ENCODE peak calls at places on chromosomes 5 and 9, in eight cellular contexts. One of them, this sample, is unnamed.

GRCh38 chr9:11558043-11558442 is 945.2 kb upstream of the PTPRD start:
- DNase-seq in GM06990: no peak
- DNase-seq in upper lobe of left lung: no peak
- DNase-seq in tibial nerve: no peak
- DNase-seq in K562: no peak
- DNase-seq in progenitor cell of endocrine pancreas: no peak
- DNase-seq in neural progenitor cell: peak
- DNase-seq in H9: no peak
- DNase-seq in this sample: no peak

GRCh38 chr5:139147743-139148079 is 50.5 kb downstream of the SIL1 start:
- DNase-seq in upper lobe of left lung: peak
- DNase-seq in tibial nerve: no peak
- DNase-seq in H9: no peak
- DNase-seq in GM06990: no peak
- DNase-seq in K562: no peak
- DNase-seq in neural progenitor cell: no peak
- DNase-seq in progenitor cell of endocrine pancreas: no peak
- DNase-seq in this sample: no peak

GRCh38 chr5:150137997-150138396 is 17.6 kb downstream of the PDGFRB start:
- DNase-seq in GM06990: no peak
- DNase-seq in K562: no peak
- DNase-seq in upper lobe of left lung: no peak
- DNase-seq in H9: no peak
- DNase-seq in progenitor cell of endocrine pancreas: no peak
- DNase-seq in neural progenitor cell: no peak
- DNase-seq in tibial nerve: peak
- DNase-seq in this sample: no peak

GRCh38 chr9:133696036-133696435 is 42.1 kb downstream of the SARDH start:
- DNase-seq in K562: no peak
- DNase-seq in upper lobe of left lung: no peak
- DNase-seq in progenitor cell of endocrine pancreas: no peak
- DNase-seq in H9: no peak
- DNase-seq in tibial nerve: no peak
- DNase-seq in neural progenitor cell: no peak
- DNase-seq in GM06990: no peak
- DNase-seq in this sample: no peak

GRCh38 chr5:140043508-140043872 is 391 bp upstream of the NRG2 start:
- DNase-seq in H9: peak
- DNase-seq in tibial nerve: no peak
- DNase-seq in progenitor cell of endocrine pancreas: no peak
- DNase-seq in upper lobe of left lung: no peak
- DNase-seq in GM06990: no peak
- DNase-seq in neural progenitor cell: peak
- DNase-seq in K562: peak
- DNase-seq in this sample: peak

GRCh38 chr5:125349432-125349831 is 603.0 kb upstream of the ZNF608 start:
- DNase-seq in tibial nerve: no peak
- DNase-seq in progenitor cell of endocrine pancreas: no peak
- DNase-seq in neural progenitor cell: peak
- DNase-seq in K562: no peak
- DNase-seq in GM06990: no peak
- DNase-seq in H9: no peak
- DNase-seq in upper lobe of left lung: no peak
- DNase-seq in this sample: no peak

GRCh38 chr5:142013734-142014495 is 1.1 kb upstream of the GNPDA1 start:
- DNase-seq in GM06990: no peak
- DNase-seq in H9: no peak
- DNase-seq in K562: peak
- DNase-seq in upper lobe of left lung: peak
- DNase-seq in progenitor cell of endocrine pancreas: no peak
- DNase-seq in tibial nerve: peak
- DNase-seq in neural progenitor cell: no peak
- DNase-seq in this sample: no peak

GRCh38 chr9:81132796-81133195 is 556.6 kb downstream of the TLE1 start:
- DNase-seq in tibial nerve: no peak
- DNase-seq in H9: no peak
- DNase-seq in GM06990: no peak
- DNase-seq in neural progenitor cell: no peak
- DNase-seq in K562: no peak
- DNase-seq in progenitor cell of endocrine pancreas: no peak
- DNase-seq in upper lobe of left lung: no peak
- DNase-seq in this sample: no peak

GRCh38 chr5:10364186-10364689 is 10.7 kb downstream of the MARCHF6 start:
- DNase-seq in progenitor cell of endocrine pancreas: no peak
- DNase-seq in GM06990: no peak
- DNase-seq in K562: peak
- DNase-seq in neural progenitor cell: no peak
- DNase-seq in H9: no peak
- DNase-seq in tibial nerve: no peak
- DNase-seq in upper lobe of left lung: no peak
- DNase-seq in this sample: no peak

GRCh38 chr9:126794441-126794840 is 10.4 kb upstream of the ZBTB43 start:
- DNase-seq in H9: no peak
- DNase-seq in progenitor cell of endocrine pancreas: no peak
- DNase-seq in K562: no peak
- DNase-seq in tibial nerve: no peak
- DNase-seq in upper lobe of left lung: no peak
- DNase-seq in neural progenitor cell: no peak
- DNase-seq in GM06990: no peak
- DNase-seq in this sample: no peak

GRCh38 chr9:110650261-110650660 is 18.3 kb upstream of the MUSK start:
- DNase-seq in upper lobe of left lung: no peak
- DNase-seq in H9: no peak
- DNase-seq in neural progenitor cell: no peak
- DNase-seq in tibial nerve: no peak
- DNase-seq in progenitor cell of endocrine pancreas: no peak
- DNase-seq in GM06990: no peak
- DNase-seq in K562: no peak
- DNase-seq in this sample: no peak

GRCh38 chr5:39364367-39364766 is at the start of gene C9:
- DNase-seq in H9: no peak
- DNase-seq in progenitor cell of endocrine pancreas: no peak
- DNase-seq in tibial nerve: no peak
- DNase-seq in upper lobe of left lung: no peak
- DNase-seq in GM06990: no peak
- DNase-seq in K562: no peak
- DNase-seq in neural progenitor cell: no peak
- DNase-seq in this sample: no peak

GRCh38 chr5:60522299-60522915 is 177.6 kb downstream of the DEPDC1B start:
- DNase-seq in K562: no peak
- DNase-seq in progenitor cell of endocrine pancreas: no peak
- DNase-seq in neural progenitor cell: no peak
- DNase-seq in upper lobe of left lung: no peak
- DNase-seq in H9: no peak
- DNase-seq in tibial nerve: no peak
- DNase-seq in GM06990: peak
- DNase-seq in this sample: peak

GRCh38 chr5:155773680-155774079 is 553.3 kb upstream of the SGCD start:
- DNase-seq in K562: no peak
- DNase-seq in upper lobe of left lung: peak
- DNase-seq in progenitor cell of endocrine pancreas: no peak
- DNase-seq in GM06990: no peak
- DNase-seq in tibial nerve: no peak
- DNase-seq in neural progenitor cell: no peak
- DNase-seq in H9: no peak
- DNase-seq in this sample: no peak

GRCh38 chr9:86355814-86356213 is 1.6 kb upstream of the TUT7 start:
- DNase-seq in neural progenitor cell: no peak
- DNase-seq in K562: peak
- DNase-seq in progenitor cell of endocrine pancreas: no peak
- DNase-seq in GM06990: no peak
- DNase-seq in H9: no peak
- DNase-seq in tibial nerve: no peak
- DNase-seq in upper lobe of left lung: no peak
- DNase-seq in this sample: no peak

DNA sequence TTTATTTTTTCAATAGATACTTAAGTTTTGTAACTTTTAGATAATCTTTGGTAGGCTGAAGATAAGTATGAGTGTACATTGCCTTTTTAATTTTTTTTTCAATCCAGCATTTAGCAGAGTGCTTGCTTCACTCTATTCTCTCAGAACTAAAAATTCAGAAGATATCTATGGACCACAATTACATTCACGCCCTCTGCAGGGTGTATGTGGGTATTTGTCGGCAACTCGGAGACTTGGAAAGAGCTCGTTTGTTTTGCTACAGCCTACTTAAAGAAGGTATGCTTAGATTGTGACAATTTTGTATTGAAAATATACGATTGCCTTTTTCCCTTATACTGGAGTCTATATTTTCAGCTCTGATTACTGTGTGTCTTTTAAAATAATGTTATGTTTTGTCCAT is 43.8 kb downstream of the ICE1 start:
- DNase-seq in tibial nerve: no peak
- DNase-seq in H9: no peak
- DNase-seq in GM06990: no peak
- DNase-seq in K562: no peak
- DNase-seq in progenitor cell of endocrine pancreas: no peak
- DNase-seq in neural progenitor cell: no peak
- DNase-seq in upper lobe of left lung: no peak
- DNase-seq in this sample: no peak
- TF ChIP-seq CTCF in tibial nerve: no peak
- TF ChIP-seq CTCF in H9: peak
- TF ChIP-seq CTCF in GM06990: no peak
- TF ChIP-seq CTCF in K562: no peak
- TF ChIP-seq CTCF in progenitor cell of endocrine pancreas: peak
- TF ChIP-seq CTCF in neural progenitor cell: peak
- TF ChIP-seq CTCF in upper lobe of left lung: no peak
- TF ChIP-seq CTCF in this sample: no peak

GRCh38 chr5:37900692-37901091 is 60.9 kb upstream of the GDNF start:
- DNase-seq in neural progenitor cell: peak
- DNase-seq in K562: no peak
- DNase-seq in GM06990: no peak
- DNase-seq in H9: peak
- DNase-seq in progenitor cell of endocrine pancreas: no peak
- DNase-seq in tibial nerve: peak
- DNase-seq in upper lobe of left lung: no peak
- DNase-seq in this sample: no peak
- TF ChIP-seq CTCF in neural progenitor cell: no peak
- TF ChIP-seq CTCF in K562: no peak
- TF ChIP-seq CTCF in GM06990: no peak
- TF ChIP-seq CTCF in H9: peak
- TF ChIP-seq CTCF in progenitor cell of endocrine pancreas: no peak
- TF ChIP-seq CTCF in tibial nerve: no peak
- TF ChIP-seq CTCF in upper lobe of left lung: no peak
- TF ChIP-seq CTCF in this sample: no peak

DNA sequence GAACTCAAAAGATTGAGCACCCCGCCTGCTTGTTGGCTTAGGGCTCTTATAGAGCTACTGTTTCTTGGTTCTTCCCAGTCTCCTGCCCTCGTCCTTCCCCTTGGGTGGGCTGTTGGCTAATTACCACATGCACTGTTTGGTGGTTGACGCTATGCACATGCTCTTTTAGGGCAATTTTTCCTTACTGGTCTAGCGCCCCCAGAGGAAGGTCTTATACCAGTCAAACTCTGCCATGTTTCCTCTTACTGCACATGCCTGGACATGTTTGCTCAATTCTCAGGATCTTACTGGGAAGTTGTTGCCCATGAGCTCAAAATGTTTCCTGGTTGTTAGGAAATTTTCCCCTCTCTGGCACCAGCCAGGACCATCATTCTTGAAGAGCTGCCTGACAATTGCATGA is 101.9 kb downstream of the SLC28A3 start:
- DNase-seq in progenitor cell of endocrine pancreas: no peak
- DNase-seq in neural progenitor cell: no peak
- DNase-seq in K562: peak
- DNase-seq in GM06990: no peak
- DNase-seq in upper lobe of left lung: no peak
- DNase-seq in tibial nerve: no peak
- DNase-seq in H9: no peak
- DNase-seq in this sample: no peak
- TF ChIP-seq CTCF in progenitor cell of endocrine pancreas: peak
- TF ChIP-seq CTCF in neural progenitor cell: peak
- TF ChIP-seq CTCF in K562: peak
- TF ChIP-seq CTCF in GM06990: peak
- TF ChIP-seq CTCF in upper lobe of left lung: no peak
- TF ChIP-seq CTCF in tibial nerve: no peak
- TF ChIP-seq CTCF in H9: peak
- TF ChIP-seq CTCF in this sample: no peak

DNA sequence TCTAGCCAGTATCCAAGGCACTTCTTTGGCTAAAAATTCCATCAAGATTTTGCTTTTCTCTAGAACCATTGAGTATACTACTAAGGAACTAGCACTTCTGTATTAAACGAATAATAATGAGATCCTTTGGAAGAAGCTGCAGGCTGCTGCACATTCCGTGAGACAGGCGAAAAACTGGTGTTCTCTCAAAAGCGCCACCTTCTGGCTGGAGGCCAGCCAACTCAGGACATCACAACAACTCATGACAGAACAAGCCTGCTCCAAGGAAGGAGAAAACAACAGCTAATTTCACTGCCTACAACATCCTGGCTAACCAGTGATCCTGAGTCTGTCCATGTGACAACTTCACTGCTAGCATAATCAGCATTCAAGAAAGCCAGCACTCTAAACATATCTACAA is 150.4 kb downstream of the YTHDC2 start:
- DNase-seq in H9: peak
- DNase-seq in progenitor cell of endocrine pancreas: peak
- DNase-seq in K562: peak
- DNase-seq in neural progenitor cell: peak
- DNase-seq in tibial nerve: peak
- DNase-seq in upper lobe of left lung: no peak
- DNase-seq in GM06990: no peak
- DNase-seq in this sample: peak
- TF ChIP-seq CTCF in H9: peak
- TF ChIP-seq CTCF in progenitor cell of endocrine pancreas: peak
- TF ChIP-seq CTCF in K562: peak
- TF ChIP-seq CTCF in neural progenitor cell: peak
- TF ChIP-seq CTCF in tibial nerve: no peak
- TF ChIP-seq CTCF in upper lobe of left lung: no peak
- TF ChIP-seq CTCF in GM06990: peak
- TF ChIP-seq CTCF in this sample: peak

DNA sequence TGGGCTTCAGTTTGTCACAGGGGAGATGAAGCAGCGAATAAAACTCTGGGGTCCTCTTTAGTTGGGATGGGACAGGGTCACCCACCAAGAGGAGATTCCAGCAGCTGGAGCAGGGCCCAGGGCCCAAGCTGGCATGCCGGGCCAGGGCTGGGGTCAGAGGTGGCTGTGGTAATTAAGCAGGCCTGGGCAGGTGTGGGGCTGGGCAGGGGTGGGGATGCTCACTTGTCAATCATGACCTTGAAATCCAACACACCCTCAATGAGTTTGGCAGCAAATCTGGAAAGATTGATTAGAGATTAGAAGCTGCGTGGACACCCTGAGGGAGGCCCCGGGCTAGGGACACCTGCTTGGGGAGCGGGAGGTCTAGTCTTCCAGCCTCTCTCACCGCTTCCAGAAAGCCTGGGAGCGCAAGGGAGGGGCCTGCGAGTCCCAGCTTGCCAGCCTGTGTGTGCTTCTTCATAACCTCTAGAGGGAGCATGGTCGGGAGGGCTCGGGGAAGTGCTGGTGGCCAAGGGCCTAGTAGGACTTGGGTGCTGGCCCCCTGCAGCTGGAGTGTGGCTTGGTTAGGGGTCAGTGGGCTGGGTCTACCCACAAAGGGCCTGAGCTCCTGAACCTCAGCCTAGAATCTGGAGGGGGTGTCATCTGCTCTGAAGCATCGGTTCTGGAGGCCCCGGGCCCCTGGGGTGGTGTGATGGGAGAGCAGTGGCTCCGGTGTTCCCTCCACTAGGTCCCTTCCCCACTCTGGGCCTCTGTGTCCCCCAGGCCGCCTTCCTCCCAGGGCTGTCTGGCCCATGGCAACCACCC is 7.6 kb downstream of the CRAT start:
- DNase-seq in upper lobe of left lung: peak
- DNase-seq in tibial nerve: no peak
- DNase-seq in neural progenitor cell: peak
- DNase-seq in GM06990: no peak
- DNase-seq in H9: peak
- DNase-seq in progenitor cell of endocrine pancreas: no peak
- DNase-seq in K562: peak
- DNase-seq in this sample: peak
- TF ChIP-seq CTCF in upper lobe of left lung: peak
- TF ChIP-seq CTCF in tibial nerve: no peak
- TF ChIP-seq CTCF in neural progenitor cell: peak
- TF ChIP-seq CTCF in GM06990: peak
- TF ChIP-seq CTCF in H9: peak
- TF ChIP-seq CTCF in progenitor cell of endocrine pancreas: peak
- TF ChIP-seq CTCF in K562: peak
- TF ChIP-seq CTCF in this sample: peak